ENCODE peak calls at places on chromosomes 11 and 22, in five cellular contexts. X, J, M, C and B are unnamed samples.

GRCh38 chr11:75490221-75491181 is 35.2 kb downstream of the GDPD5 start:
- DNase-seq in X (peak), J (no peak), M (no peak), C (no peak), B (no peak)

GRCh38 chr11:12798609-12799011 is 124.4 kb downstream of the TEAD1 start:
- DNase-seq in X (no peak), J (no peak), M (no peak), C (no peak), B (no peak)

GRCh38 chr11:126317681-126318641 is 14.1 kb downstream of the DCPS start:
- DNase-seq in X (no peak), J (no peak), M (peak), C (peak), B (no peak)

GRCh38 chr11:35523351-35523768 is 2.1 kb downstream of the PAMR1 start:
- DNase-seq in X (no peak), J (no peak), M (no peak), C (no peak), B (no peak)

GRCh38 chr22:23153994-23154393 is 8.7 kb downstream of the RAB36 start:
- DNase-seq in X (no peak), J (no peak), M (no peak), C (no peak), B (no peak)

GRCh38 chr11:110984147-110984546 is 261.4 kb upstream of the POU2AF2 start:
- DNase-seq in X (peak), J (no peak), M (no peak), C (no peak), B (no peak)

GRCh38 chr11:10375280-10376048 is 70.6 kb downstream of the ADM start:
- DNase-seq in X (peak), J (no peak), M (no peak), C (no peak), B (no peak)

GRCh38 chr11:36508743-36509142 is 1.3 kb downstream of the TRAF6 start:
- DNase-seq in X (peak), J (no peak), M (no peak), C (no peak), B (no peak)

GRCh38 chr11:10590516-10590915 is 22.1 kb upstream of the LYVE1 start:
- DNase-seq in X (no peak), J (no peak), M (no peak), C (no peak), B (no peak)

GRCh38 chr11:122690801-122691649 is 35.5 kb downstream of the UBASH3B start:
- DNase-seq in X (no peak), J (peak), M (no peak), C (no peak), B (peak)

GRCh38 chr11:86243377-86243776 is 1.2 kb upstream of the EED start:
- DNase-seq in X (no peak), J (no peak), M (no peak), C (no peak), B (no peak)

GRCh38 chr22:22681221-22681739 is 36.9 kb downstream of the GGTLC2 start:
- DNase-seq in X (no peak), J (no peak), M (no peak), C (peak), B (peak)

GRCh38 chr22:17140022-17140421 is 18.9 kb upstream of the TMEM121B start:
- DNase-seq in X (no peak), J (no peak), M (no peak), C (no peak), B (no peak)

GRCh38 chr11:130371004-130371590 is 56.4 kb upstream of the ZBTB44 start:
- DNase-seq in X (peak), J (no peak), M (no peak), C (no peak), B (peak)

GRCh38 chr11:126925321-126926093 is 75.1 kb downstream of the KIRREL3 start:
- DNase-seq in X (peak), J (no peak), M (no peak), C (no peak), B (no peak)

GRCh38 chr11:117319214-117319840 is 3.3 kb upstream of the BACE1 start:
- DNase-seq in X (no peak), J (no peak), M (no peak), C (no peak), B (no peak)

GRCh38 chr22:23778576-23778900 is 5.9 kb downstream of the MMP11 start:
- DNase-seq in X (no peak), J (no peak), M (no peak), C (peak), B (no peak)

GRCh38 chr22:35705141-35705540 is 12.5 kb upstream of the APOL5 start:
- DNase-seq in X (peak), J (no peak), M (no peak), C (no peak), B (no peak)

GRCh38 chr11:70477607-70478006 is 79.3 kb downstream of the CTTN start:
- DNase-seq in X (no peak), J (no peak), M (no peak), C (no peak), B (no peak)

GRCh38 chr11:9982796-9983579 is 311.0 kb downstream of the SBF2 start:
- DNase-seq in X (peak), J (peak), M (no peak), C (peak), B (no peak)

GRCh38 chr11:5719703-5720495 is 16.3 kb upstream of the OR56B1 start:
- DNase-seq in X (no peak), J (no peak), M (no peak), C (no peak), B (no peak)

GRCh38 chr11:118980191-118980881 is 8.8 kb downstream of the FOXR1 start:
- DNase-seq in X (no peak), J (no peak), M (no peak), C (peak), B (no peak)
- H2AFZ ChIP-seq in X (no peak), J (peak), M (no peak), C (no peak), B (no peak)

DNA sequence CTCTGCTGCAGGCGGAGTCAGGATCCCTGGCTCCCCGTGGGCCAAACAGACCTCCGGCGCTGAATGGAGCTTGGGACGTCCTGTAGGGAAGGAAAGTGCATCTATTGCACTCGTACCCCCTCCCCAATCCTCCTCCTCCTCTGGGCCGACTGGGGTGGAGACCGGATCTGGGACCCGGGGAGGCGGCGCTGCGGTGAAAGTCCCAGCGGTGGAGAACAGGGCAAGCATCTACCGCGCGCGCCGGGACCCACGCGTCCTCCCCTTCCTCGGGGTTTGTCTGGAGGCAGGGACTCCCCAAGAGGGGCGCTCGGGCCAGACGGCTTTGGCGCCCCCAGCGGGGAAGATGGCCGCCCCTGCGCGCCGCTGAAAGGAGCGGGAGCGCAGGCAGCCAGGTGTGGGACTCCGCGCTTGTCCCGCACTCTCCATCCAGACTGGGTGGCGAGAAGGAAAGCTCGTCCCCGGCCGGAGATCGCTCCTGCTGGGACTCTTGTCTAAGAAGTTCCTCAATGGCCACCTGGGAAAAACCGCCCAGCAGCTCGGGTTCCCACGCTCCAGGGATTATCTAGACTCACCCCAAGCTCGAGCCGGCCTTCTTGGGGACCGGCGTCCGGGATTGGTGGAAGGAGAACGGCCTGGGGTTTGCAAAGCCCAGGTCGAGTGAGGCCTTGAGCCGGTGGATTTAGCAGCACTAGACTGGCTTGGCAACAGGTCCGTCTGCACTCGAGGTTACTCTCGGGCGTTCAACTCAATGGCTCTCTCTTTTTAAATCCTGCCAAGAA is 718 bp downstream of the FADS2 start:
- DNase-seq in X (peak), J (peak), M (no peak), C (peak), B (no peak)
- TF ChIP-seq CTCF in X (peak), J (peak), M (peak), C (peak), B (no peak)

DNA sequence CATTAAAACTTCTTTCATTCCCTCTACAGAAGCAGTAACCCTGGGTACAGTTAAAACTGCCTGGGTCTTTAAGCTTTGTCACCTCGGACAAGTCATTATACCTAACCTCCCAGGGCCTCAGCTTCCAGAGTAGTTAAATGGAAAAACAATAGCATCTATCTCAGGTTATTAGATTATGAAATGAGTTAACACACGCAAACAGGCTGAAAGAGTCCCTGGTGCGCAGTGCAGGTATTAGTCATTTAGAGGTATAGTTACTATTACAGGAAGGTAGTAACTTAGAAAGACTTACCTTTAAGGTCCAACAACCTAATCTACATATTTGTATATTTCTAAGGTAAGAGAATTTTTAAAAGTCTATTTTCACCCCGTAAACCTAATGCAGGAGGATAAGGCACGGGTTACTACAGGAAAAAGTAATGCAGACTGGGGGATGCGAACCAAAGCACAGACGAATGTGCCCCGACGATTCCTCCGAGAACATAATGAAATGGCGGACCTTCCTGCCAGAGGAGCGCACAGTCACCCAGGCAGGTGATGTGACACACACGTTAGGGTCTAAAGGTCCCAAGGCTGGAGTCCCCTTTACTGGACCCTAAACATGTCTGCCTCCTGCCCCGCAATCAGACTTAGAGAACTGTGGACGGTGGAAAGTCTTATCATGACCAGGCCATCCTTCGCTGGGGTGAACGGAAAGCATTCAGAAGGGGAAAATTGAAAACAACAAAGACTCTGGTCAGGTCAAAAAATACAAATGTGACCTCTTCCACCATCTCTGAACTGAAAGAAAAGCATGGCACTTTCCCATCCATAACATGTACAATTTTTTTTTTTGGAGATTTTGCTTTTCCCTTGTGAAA is 1.3 kb downstream of the NAP1L4 start:
- DNase-seq in X (peak), J (peak), M (peak), C (peak), B (peak)
- H2AFZ ChIP-seq in X (peak), J (no peak), M (no peak), C (peak), B (no peak)

GRCh38 chr11:58495906-58496305 is 12.0 kb downstream of the OR5B21 start:
- DNase-seq in X (no peak), J (no peak), M (peak), C (no peak), B (no peak)
- TF ChIP-seq CTCF in X (no peak), J (no peak), M (peak), C (no peak), B (no peak)

GRCh38 chr22:47994899-47995573 is 1232.6 kb downstream of the TBC1D22A start:
- DNase-seq in X (no peak), J (no peak), M (no peak), C (no peak), B (no peak)

GRCh38 chr22:47996446-47996857 is 1234.0 kb downstream of the TBC1D22A start:
- DNase-seq in X (no peak), J (no peak), M (peak), C (no peak), B (peak)

GRCh38 chr22:47997612-47998011 is 1235.2 kb downstream of the TBC1D22A start:
- DNase-seq in X (no peak), J (no peak), M (no peak), C (no peak), B (no peak)

GRCh38 chr22:47995718-47996117 is 1233.3 kb downstream of the TBC1D22A start:
- DNase-seq in X (no peak), J (no peak), M (no peak), C (no peak), B (no peak)

GRCh38 chr22:47997052-47997568 is 1234.7 kb downstream of the TBC1D22A start:
- DNase-seq in X (no peak), J (peak), M (peak), C (no peak), B (no peak)
- H2AFZ ChIP-seq in X (no peak), J (no peak), M (peak), C (no peak), B (no peak)

GRCh38 chr11:43947003-43947500 is 4.6 kb downstream of the C11orf96 start:
- DNase-seq in X (peak), J (peak), M (peak), C (no peak), B (no peak)
- TF ChIP-seq CTCF in X (peak), J (peak), M (peak), C (peak), B (no peak)